ENCODE peak calls at places on chromosome 21, in six cellular contexts. One of them, this sample, is unnamed.

GRCh38 chr21:44985441-44986401 is 45.9 kb downstream of the SLX9 start:
- DNase-seq in vagina: no peak
- DNase-seq in transverse colon: no peak
- DNase-seq in uterus: peak; percentile 12
- DNase-seq in body of pancreas: peak; percentile 2
- DNase-seq in HCT116: no peak
- DNase-seq in this sample: no peak

GRCh38 chr21:35911412-35912191 is 148.7 kb downstream of the SETD4 start:
- DNase-seq in vagina: no peak
- DNase-seq in transverse colon: no peak
- DNase-seq in uterus: no peak
- DNase-seq in body of pancreas: no peak
- DNase-seq in HCT116: no peak
- DNase-seq in this sample: no peak

GRCh38 chr21:27831821-27832569 is 865.1 kb upstream of the ADAMTS5 start:
- DNase-seq in vagina: no peak
- DNase-seq in transverse colon: no peak
- DNase-seq in uterus: no peak
- DNase-seq in body of pancreas: no peak
- DNase-seq in HCT116: no peak
- DNase-seq in this sample: no peak

GRCh38 chr21:45574081-45574501 is 31.9 kb upstream of the SLC19A1 start:
- DNase-seq in vagina: no peak
- DNase-seq in transverse colon: no peak
- DNase-seq in uterus: no peak
- DNase-seq in body of pancreas: no peak
- DNase-seq in HCT116: no peak
- DNase-seq in this sample: no peak

GRCh38 chr21:45257673-45258341 is 29.9 kb downstream of the POFUT2 start:
- DNase-seq in vagina: no peak
- DNase-seq in transverse colon: no peak
- DNase-seq in uterus: no peak
- DNase-seq in body of pancreas: no peak
- DNase-seq in HCT116: no peak
- DNase-seq in this sample: no peak

GRCh38 chr21:26554365-26554764 is 18.7 kb downstream of the CYYR1 start:
- DNase-seq in vagina: no peak
- DNase-seq in transverse colon: no peak
- DNase-seq in uterus: no peak
- DNase-seq in body of pancreas: no peak
- DNase-seq in HCT116: no peak
- DNase-seq in this sample: no peak

GRCh38 chr21:31514598-31514997 is 144.9 kb upstream of the SOD1 start:
- DNase-seq in vagina: no peak
- DNase-seq in transverse colon: no peak
- DNase-seq in uterus: no peak
- DNase-seq in body of pancreas: peak; percentile 49
- DNase-seq in HCT116: no peak
- DNase-seq in this sample: no peak

GRCh38 chr21:45365608-45366241 is 39.2 kb upstream of the COL18A1 start:
- DNase-seq in vagina: no peak
- DNase-seq in transverse colon: no peak
- DNase-seq in uterus: no peak
- DNase-seq in body of pancreas: peak; percentile 59
- DNase-seq in HCT116: peak; percentile 67
- DNase-seq in this sample: peak; percentile 89

GRCh38 chr21:21714396-21714795 is 716.2 kb downstream of the NCAM2 start:
- DNase-seq in vagina: no peak
- DNase-seq in transverse colon: no peak
- DNase-seq in uterus: no peak
- DNase-seq in body of pancreas: no peak
- DNase-seq in HCT116: no peak
- DNase-seq in this sample: no peak

GRCh38 chr21:41674433-41674832 is 92.4 kb downstream of the RIPK4 start:
- DNase-seq in vagina: no peak
- DNase-seq in transverse colon: no peak
- DNase-seq in uterus: no peak
- DNase-seq in body of pancreas: no peak
- DNase-seq in HCT116: no peak
- DNase-seq in this sample: no peak

GRCh38 chr21:45305831-45306230 is 18.1 kb upstream of the POFUT2 start:
- DNase-seq in vagina: no peak
- DNase-seq in transverse colon: no peak
- DNase-seq in uterus: no peak
- DNase-seq in body of pancreas: peak; percentile 63
- DNase-seq in HCT116: no peak
- DNase-seq in this sample: no peak

GRCh38 chr21:45406801-45407628 is 2.0 kb downstream of the COL18A1 start:
- DNase-seq in vagina: no peak
- DNase-seq in transverse colon: no peak
- DNase-seq in uterus: no peak
- DNase-seq in body of pancreas: peak; percentile 5
- DNase-seq in HCT116: no peak
- DNase-seq in this sample: no peak

GRCh38 chr21:26850116-26850643 is 5.0 kb upstream of the ADAMTS1 start:
- DNase-seq in vagina: no peak
- DNase-seq in transverse colon: no peak
- DNase-seq in uterus: no peak
- DNase-seq in body of pancreas: peak; percentile 22
- DNase-seq in HCT116: peak; percentile 2
- DNase-seq in this sample: no peak

GRCh38 chr21:35561076-35561475 is 499.2 kb downstream of the SETD4 start:
- DNase-seq in vagina: no peak
- DNase-seq in transverse colon: no peak
- DNase-seq in uterus: no peak
- DNase-seq in body of pancreas: no peak
- DNase-seq in HCT116: no peak
- DNase-seq in this sample: no peak

GRCh38 chr21:38880578-38880966 is 74.8 kb downstream of the ETS2 start:
- DNase-seq in vagina: no peak
- DNase-seq in transverse colon: no peak
- DNase-seq in uterus: no peak
- DNase-seq in body of pancreas: no peak
- DNase-seq in HCT116: no peak
- DNase-seq in this sample: no peak

GRCh38 chr21:35779167-35779566 is 281.2 kb downstream of the SETD4 start:
- DNase-seq in vagina: no peak
- DNase-seq in transverse colon: no peak
- DNase-seq in uterus: no peak
- DNase-seq in body of pancreas: no peak
- DNase-seq in HCT116: no peak
- DNase-seq in this sample: no peak

GRCh38 chr21:32403201-32403701 is 9.3 kb upstream of the EVA1C start:
- DNase-seq in vagina: no peak
- DNase-seq in transverse colon: peak; percentile 59
- DNase-seq in uterus: peak; percentile 86
- DNase-seq in body of pancreas: peak; percentile 67
- DNase-seq in HCT116: no peak
- DNase-seq in this sample: peak; percentile 78

GRCh38 chr21:42835611-42836401 is 43.5 kb downstream of the WDR4 start:
- DNase-seq in vagina: no peak
- DNase-seq in transverse colon: no peak
- DNase-seq in uterus: no peak
- DNase-seq in body of pancreas: no peak
- DNase-seq in HCT116: no peak
- DNase-seq in this sample: no peak

GRCh38 chr21:42834730-42835191 is 44.6 kb downstream of the WDR4 start:
- DNase-seq in vagina: no peak
- DNase-seq in transverse colon: no peak
- DNase-seq in uterus: no peak
- DNase-seq in body of pancreas: no peak
- DNase-seq in HCT116: no peak
- DNase-seq in this sample: no peak

GRCh38 chr21:42835211-42835610 is 44.1 kb downstream of the WDR4 start:
- DNase-seq in vagina: peak; percentile 31
- DNase-seq in transverse colon: no peak
- DNase-seq in uterus: no peak
- DNase-seq in body of pancreas: no peak
- DNase-seq in HCT116: no peak
- DNase-seq in this sample: no peak

GRCh38 chr21:42833439-42833815 is 45.9 kb downstream of the WDR4 start:
- DNase-seq in vagina: peak; percentile 79
- DNase-seq in transverse colon: peak; percentile 64
- DNase-seq in uterus: no peak
- DNase-seq in body of pancreas: peak; percentile 43
- DNase-seq in HCT116: peak; percentile 10
- DNase-seq in this sample: no peak

GRCh38 chr21:42833859-42834729 is 45.2 kb downstream of the WDR4 start:
- DNase-seq in vagina: peak; percentile 79
- DNase-seq in transverse colon: no peak
- DNase-seq in uterus: peak; percentile 6
- DNase-seq in body of pancreas: no peak
- DNase-seq in HCT116: no peak
- DNase-seq in this sample: no peak
- TF ChIP-seq POLR2A in vagina: no peak
- TF ChIP-seq POLR2A in transverse colon: no peak
- TF ChIP-seq POLR2A in uterus: no peak
- TF ChIP-seq POLR2A in body of pancreas: no peak
- TF ChIP-seq POLR2A in HCT116: no peak
- TF ChIP-seq POLR2A in this sample: no peak

DNA sequence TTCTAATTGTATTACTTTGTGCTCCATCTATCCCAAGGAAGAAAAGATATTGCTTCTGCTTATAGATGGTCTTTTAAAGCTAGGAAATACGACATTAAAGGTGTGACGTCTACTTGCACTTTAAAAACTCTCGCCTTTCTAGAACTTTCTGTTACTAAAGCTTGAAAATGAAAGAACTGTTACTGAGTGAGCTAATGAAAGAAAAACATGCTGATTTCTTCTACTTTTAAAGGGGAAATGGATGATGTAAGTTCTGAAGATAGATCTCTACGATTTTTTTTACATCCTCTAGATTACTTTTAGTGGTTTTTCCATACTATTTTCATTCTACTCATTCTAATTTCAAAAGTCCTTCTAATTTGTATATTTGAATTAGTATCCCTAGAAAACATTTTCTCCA is 387.5 kb downstream of the USP25 start:
- DNase-seq in vagina: no peak
- DNase-seq in transverse colon: no peak
- DNase-seq in uterus: no peak
- DNase-seq in body of pancreas: no peak
- DNase-seq in HCT116: no peak
- DNase-seq in this sample: no peak
- TF ChIP-seq POLR2A in vagina: no peak
- TF ChIP-seq POLR2A in transverse colon: no peak
- TF ChIP-seq POLR2A in uterus: no peak
- TF ChIP-seq POLR2A in body of pancreas: no peak
- TF ChIP-seq POLR2A in HCT116: no peak
- TF ChIP-seq POLR2A in this sample: no peak

GRCh38 chr21:43662286-43662685 is 2.9 kb downstream of the RRP1B start:
- DNase-seq in vagina: no peak
- DNase-seq in transverse colon: no peak
- DNase-seq in uterus: no peak
- DNase-seq in body of pancreas: no peak
- DNase-seq in HCT116: no peak
- DNase-seq in this sample: no peak

GRCh38 chr21:43658094-43658725 is 1.1 kb downstream of the HSF2BP start:
- DNase-seq in vagina: no peak
- DNase-seq in transverse colon: no peak
- DNase-seq in uterus: no peak
- DNase-seq in body of pancreas: no peak
- DNase-seq in HCT116: no peak
- DNase-seq in this sample: no peak

GRCh38 chr21:43658769-43659135 is 536 bp downstream of the HSF2BP start:
- DNase-seq in vagina: no peak
- DNase-seq in transverse colon: no peak
- DNase-seq in uterus: no peak
- DNase-seq in body of pancreas: peak; percentile 34
- DNase-seq in HCT116: no peak
- DNase-seq in this sample: no peak

GRCh38 chr21:43657355-43658093 is 1.8 kb downstream of the HSF2BP start:
- DNase-seq in vagina: no peak
- DNase-seq in transverse colon: no peak
- DNase-seq in uterus: no peak
- DNase-seq in body of pancreas: no peak
- DNase-seq in HCT116: no peak
- DNase-seq in this sample: no peak

DNA sequence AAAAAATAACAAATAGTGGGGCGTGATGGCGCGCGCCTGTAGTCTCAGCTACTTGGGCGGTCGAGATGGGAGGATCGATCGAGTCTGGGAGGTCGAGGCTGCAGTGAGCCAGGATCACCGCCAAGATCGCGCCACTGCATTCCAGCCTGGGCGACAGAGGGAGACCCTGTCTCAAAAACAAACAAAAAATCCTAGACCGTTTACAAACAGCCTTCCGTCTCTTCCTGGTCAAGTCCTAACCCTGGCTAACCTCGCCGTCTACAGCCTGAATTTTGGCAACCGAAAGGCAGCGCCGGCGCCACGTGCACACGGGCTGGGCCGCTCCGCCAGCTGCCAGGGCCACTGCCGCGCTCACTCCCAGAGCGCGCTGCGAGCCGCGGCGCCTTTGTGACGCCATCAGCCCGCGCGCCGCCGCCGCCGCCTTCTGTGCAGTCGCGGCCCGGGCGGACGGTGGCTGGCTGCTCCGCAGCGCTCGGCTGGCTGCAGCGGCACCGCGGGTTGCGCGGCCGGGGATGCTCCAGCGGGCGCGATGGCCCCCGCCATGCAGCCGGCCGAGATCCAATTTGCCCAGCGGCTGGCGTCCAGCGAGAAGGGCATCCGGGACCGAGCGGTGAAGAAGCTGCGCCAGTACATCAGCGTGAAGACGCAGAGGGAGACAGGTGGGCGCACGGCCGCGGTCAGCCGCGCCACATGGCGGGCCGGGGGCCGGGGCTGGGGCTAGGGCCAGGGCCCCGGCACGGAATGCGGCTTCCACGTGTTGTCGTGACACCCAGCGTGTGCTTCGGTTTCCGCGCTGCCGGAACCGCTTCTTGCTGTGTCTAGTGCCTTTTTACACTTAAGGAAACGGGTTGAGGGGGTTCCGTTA is at the start of the genes HSF2BP and RRP1B:
- DNase-seq in vagina: no peak
- DNase-seq in transverse colon: peak; percentile 86
- DNase-seq in uterus: peak; percentile 63
- DNase-seq in body of pancreas: peak; percentile 88
- DNase-seq in HCT116: peak; percentile 41
- DNase-seq in this sample: peak; percentile 97
- TF ChIP-seq POLR2A in vagina: no peak
- TF ChIP-seq POLR2A in transverse colon: peak; percentile 43
- TF ChIP-seq POLR2A in uterus: peak; percentile 80
- TF ChIP-seq POLR2A in body of pancreas: peak; percentile 83
- TF ChIP-seq POLR2A in HCT116: peak; percentile 86
- TF ChIP-seq POLR2A in this sample: peak; percentile 99

GRCh38 chr21:17611414-17612022 is 1.2 kb downstream of the BTG3 start:
- DNase-seq in vagina: no peak
- DNase-seq in transverse colon: peak; percentile 87
- DNase-seq in uterus: peak; percentile 89
- DNase-seq in body of pancreas: peak; percentile 86
- DNase-seq in HCT116: peak; percentile 74
- DNase-seq in this sample: peak; percentile 78
- TF ChIP-seq POLR2A in vagina: no peak
- TF ChIP-seq POLR2A in transverse colon: peak; percentile 59
- TF ChIP-seq POLR2A in uterus: peak; percentile 62
- TF ChIP-seq POLR2A in body of pancreas: no peak
- TF ChIP-seq POLR2A in HCT116: no peak
- TF ChIP-seq POLR2A in this sample: peak; percentile 30

This sample was measured in H54.